ENCODE peak calls at places on chromosomes 7 and 10, in nine cellular contexts. One of them, this sample, is unnamed.

GRCh38 chr7:146232604-146233003 is 116.0 kb downstream of the CNTNAP2 start:
- DNase-seq in esophagus squamous epithelium: no peak
- DNase-seq in heart right ventricle: no peak
- DNase-seq in lung: no peak
- DNase-seq in Peyer's patch: no peak
- DNase-seq in OCI-LY7: no peak
- DNase-seq in WERI-Rb-1: no peak
- DNase-seq in psoas muscle: no peak
- DNase-seq in thoracic aorta: no peak
- DNase-seq in this sample: no peak

GRCh38 chr7:140059288-140060242 is 3.2 kb downstream of the PARP12 start:
- DNase-seq in esophagus squamous epithelium: no peak
- DNase-seq in heart right ventricle: peak
- DNase-seq in lung: peak
- DNase-seq in Peyer's patch: peak
- DNase-seq in OCI-LY7: no peak
- DNase-seq in WERI-Rb-1: no peak
- DNase-seq in psoas muscle: no peak
- DNase-seq in thoracic aorta: peak
- DNase-seq in this sample: peak

GRCh38 chr7:7772385-7772784 is 54.0 kb upstream of the RPA3 start:
- DNase-seq in esophagus squamous epithelium: no peak
- DNase-seq in heart right ventricle: no peak
- DNase-seq in lung: no peak
- DNase-seq in Peyer's patch: no peak
- DNase-seq in OCI-LY7: peak
- DNase-seq in WERI-Rb-1: no peak
- DNase-seq in psoas muscle: no peak
- DNase-seq in thoracic aorta: no peak
- DNase-seq in this sample: peak

GRCh38 chr10:4514445-4515108 is 311.4 kb upstream of the AKR1E2 start:
- DNase-seq in esophagus squamous epithelium: no peak
- DNase-seq in heart right ventricle: peak
- DNase-seq in lung: peak
- DNase-seq in Peyer's patch: peak
- DNase-seq in OCI-LY7: peak
- DNase-seq in WERI-Rb-1: no peak
- DNase-seq in psoas muscle: peak
- DNase-seq in thoracic aorta: no peak
- DNase-seq in this sample: no peak

GRCh38 chr7:105439174-105439893 is 50.6 kb upstream of the SRPK2 start:
- DNase-seq in esophagus squamous epithelium: no peak
- DNase-seq in heart right ventricle: no peak
- DNase-seq in lung: peak
- DNase-seq in Peyer's patch: no peak
- DNase-seq in OCI-LY7: no peak
- DNase-seq in WERI-Rb-1: no peak
- DNase-seq in psoas muscle: no peak
- DNase-seq in thoracic aorta: no peak
- DNase-seq in this sample: peak

GRCh38 chr10:89963446-89964102 is 262.2 kb downstream of the KIF20B start:
- DNase-seq in esophagus squamous epithelium: no peak
- DNase-seq in heart right ventricle: no peak
- DNase-seq in lung: no peak
- DNase-seq in Peyer's patch: no peak
- DNase-seq in OCI-LY7: no peak
- DNase-seq in WERI-Rb-1: no peak
- DNase-seq in psoas muscle: no peak
- DNase-seq in thoracic aorta: no peak
- DNase-seq in this sample: no peak

GRCh38 chr7:105820667-105821066 is 55.7 kb downstream of the ATXN7L1 start:
- DNase-seq in esophagus squamous epithelium: no peak
- DNase-seq in heart right ventricle: no peak
- DNase-seq in lung: no peak
- DNase-seq in Peyer's patch: no peak
- DNase-seq in OCI-LY7: no peak
- DNase-seq in WERI-Rb-1: no peak
- DNase-seq in psoas muscle: no peak
- DNase-seq in thoracic aorta: no peak
- DNase-seq in this sample: no peak

GRCh38 chr10:93542358-93542791 is 24.1 kb upstream of the FFAR4 start:
- DNase-seq in esophagus squamous epithelium: no peak
- DNase-seq in heart right ventricle: peak
- DNase-seq in lung: no peak
- DNase-seq in Peyer's patch: peak
- DNase-seq in OCI-LY7: no peak
- DNase-seq in WERI-Rb-1: peak
- DNase-seq in psoas muscle: peak
- DNase-seq in thoracic aorta: no peak
- DNase-seq in this sample: no peak

GRCh38 chr10:128059915-128060314 is 66.3 kb downstream of the MKI67 start:
- DNase-seq in esophagus squamous epithelium: no peak
- DNase-seq in heart right ventricle: no peak
- DNase-seq in lung: no peak
- DNase-seq in Peyer's patch: no peak
- DNase-seq in OCI-LY7: no peak
- DNase-seq in WERI-Rb-1: no peak
- DNase-seq in psoas muscle: no peak
- DNase-seq in thoracic aorta: no peak
- DNase-seq in this sample: no peak

GRCh38 chr10:128059266-128059850 is 66.9 kb downstream of the MKI67 start:
- DNase-seq in esophagus squamous epithelium: no peak
- DNase-seq in heart right ventricle: no peak
- DNase-seq in lung: no peak
- DNase-seq in Peyer's patch: peak
- DNase-seq in OCI-LY7: no peak
- DNase-seq in WERI-Rb-1: no peak
- DNase-seq in psoas muscle: no peak
- DNase-seq in thoracic aorta: no peak
- DNase-seq in this sample: no peak

GRCh38 chr10:128058746-128059125 is 67.5 kb downstream of the MKI67 start:
- DNase-seq in esophagus squamous epithelium: no peak
- DNase-seq in heart right ventricle: no peak
- DNase-seq in lung: no peak
- DNase-seq in Peyer's patch: peak
- DNase-seq in OCI-LY7: no peak
- DNase-seq in WERI-Rb-1: no peak
- DNase-seq in psoas muscle: no peak
- DNase-seq in thoracic aorta: no peak
- DNase-seq in this sample: no peak

GRCh38 chr10:128061306-128062300 is 64.6 kb downstream of the MKI67 start:
- DNase-seq in esophagus squamous epithelium: no peak
- DNase-seq in heart right ventricle: no peak
- DNase-seq in lung: no peak
- DNase-seq in Peyer's patch: peak
- DNase-seq in OCI-LY7: no peak
- DNase-seq in WERI-Rb-1: no peak
- DNase-seq in psoas muscle: no peak
- DNase-seq in thoracic aorta: no peak
- DNase-seq in this sample: no peak

GRCh38 chr10:128060341-128060851 is 65.8 kb downstream of the MKI67 start:
- DNase-seq in esophagus squamous epithelium: no peak
- DNase-seq in heart right ventricle: no peak
- DNase-seq in lung: no peak
- DNase-seq in Peyer's patch: peak
- DNase-seq in OCI-LY7: no peak
- DNase-seq in WERI-Rb-1: no peak
- DNase-seq in psoas muscle: no peak
- DNase-seq in thoracic aorta: no peak
- DNase-seq in this sample: no peak
- H3K4me3 ChIP-seq in esophagus squamous epithelium: no peak
- H3K4me3 ChIP-seq in heart right ventricle: no peak
- H3K4me3 ChIP-seq in lung: no peak
- H3K4me3 ChIP-seq in Peyer's patch: no peak
- H3K4me3 ChIP-seq in OCI-LY7: no peak
- H3K4me3 ChIP-seq in WERI-Rb-1: no peak
- H3K4me3 ChIP-seq in psoas muscle: no peak
- H3K4me3 ChIP-seq in thoracic aorta: no peak
- H3K4me3 ChIP-seq in this sample: no peak

GRCh38 chr7:69743436-69743835 is 145.2 kb downstream of the AUTS2 start:
- DNase-seq in esophagus squamous epithelium: no peak
- DNase-seq in heart right ventricle: no peak
- DNase-seq in lung: no peak
- DNase-seq in Peyer's patch: no peak
- DNase-seq in OCI-LY7: no peak
- DNase-seq in WERI-Rb-1: no peak
- DNase-seq in psoas muscle: no peak
- DNase-seq in thoracic aorta: no peak
- DNase-seq in this sample: no peak

GRCh38 chr7:69739906-69740545 is 141.8 kb downstream of the AUTS2 start:
- DNase-seq in esophagus squamous epithelium: no peak
- DNase-seq in heart right ventricle: peak
- DNase-seq in lung: no peak
- DNase-seq in Peyer's patch: peak
- DNase-seq in OCI-LY7: peak
- DNase-seq in WERI-Rb-1: peak
- DNase-seq in psoas muscle: peak
- DNase-seq in thoracic aorta: no peak
- DNase-seq in this sample: no peak

GRCh38 chr7:69738396-69738889 is 140.2 kb downstream of the AUTS2 start:
- DNase-seq in esophagus squamous epithelium: no peak
- DNase-seq in heart right ventricle: no peak
- DNase-seq in lung: no peak
- DNase-seq in Peyer's patch: no peak
- DNase-seq in OCI-LY7: peak
- DNase-seq in WERI-Rb-1: peak
- DNase-seq in psoas muscle: no peak
- DNase-seq in thoracic aorta: no peak
- DNase-seq in this sample: no peak

GRCh38 chr7:69739182-69739581 is 140.9 kb downstream of the AUTS2 start:
- DNase-seq in esophagus squamous epithelium: no peak
- DNase-seq in heart right ventricle: no peak
- DNase-seq in lung: no peak
- DNase-seq in Peyer's patch: no peak
- DNase-seq in OCI-LY7: peak
- DNase-seq in WERI-Rb-1: no peak
- DNase-seq in psoas muscle: no peak
- DNase-seq in thoracic aorta: no peak
- DNase-seq in this sample: no peak

GRCh38 chr7:69742237-69742636 is 144.0 kb downstream of the AUTS2 start:
- DNase-seq in esophagus squamous epithelium: no peak
- DNase-seq in heart right ventricle: no peak
- DNase-seq in lung: no peak
- DNase-seq in Peyer's patch: no peak
- DNase-seq in OCI-LY7: no peak
- DNase-seq in WERI-Rb-1: no peak
- DNase-seq in psoas muscle: no peak
- DNase-seq in thoracic aorta: no peak
- DNase-seq in this sample: no peak
- H3K27ac ChIP-seq in esophagus squamous epithelium: no peak
- H3K27ac ChIP-seq in heart right ventricle: no peak
- H3K27ac ChIP-seq in lung: no peak
- H3K27ac ChIP-seq in Peyer's patch: no peak
- H3K27ac ChIP-seq in OCI-LY7: no peak
- H3K27ac ChIP-seq in WERI-Rb-1: no peak
- H3K27ac ChIP-seq in psoas muscle: no peak
- H3K27ac ChIP-seq in thoracic aorta: no peak
- H3K27ac ChIP-seq in this sample: no peak

GRCh38 chr7:94562525-94562924 is 52.9 kb downstream of the CASD1 start:
- DNase-seq in esophagus squamous epithelium: no peak
- DNase-seq in heart right ventricle: no peak
- DNase-seq in lung: no peak
- DNase-seq in Peyer's patch: no peak
- DNase-seq in OCI-LY7: no peak
- DNase-seq in WERI-Rb-1: no peak
- DNase-seq in psoas muscle: no peak
- DNase-seq in thoracic aorta: no peak
- DNase-seq in this sample: no peak

GRCh38 chr7:94571816-94572215 is 62.2 kb downstream of the CASD1 start:
- DNase-seq in esophagus squamous epithelium: no peak
- DNase-seq in heart right ventricle: no peak
- DNase-seq in lung: no peak
- DNase-seq in Peyer's patch: no peak
- DNase-seq in OCI-LY7: no peak
- DNase-seq in WERI-Rb-1: no peak
- DNase-seq in psoas muscle: no peak
- DNase-seq in thoracic aorta: no peak
- DNase-seq in this sample: no peak

GRCh38 chr7:94561841-94562514 is 52.4 kb downstream of the CASD1 start:
- DNase-seq in esophagus squamous epithelium: no peak
- DNase-seq in heart right ventricle: no peak
- DNase-seq in lung: no peak
- DNase-seq in Peyer's patch: no peak
- DNase-seq in OCI-LY7: no peak
- DNase-seq in WERI-Rb-1: no peak
- DNase-seq in psoas muscle: no peak
- DNase-seq in thoracic aorta: no peak
- DNase-seq in this sample: no peak

GRCh38 chr7:94565247-94565894 is 55.8 kb downstream of the CASD1 start:
- DNase-seq in esophagus squamous epithelium: no peak
- DNase-seq in heart right ventricle: no peak
- DNase-seq in lung: no peak
- DNase-seq in Peyer's patch: no peak
- DNase-seq in OCI-LY7: no peak
- DNase-seq in WERI-Rb-1: no peak
- DNase-seq in psoas muscle: no peak
- DNase-seq in thoracic aorta: no peak
- DNase-seq in this sample: no peak

DNA sequence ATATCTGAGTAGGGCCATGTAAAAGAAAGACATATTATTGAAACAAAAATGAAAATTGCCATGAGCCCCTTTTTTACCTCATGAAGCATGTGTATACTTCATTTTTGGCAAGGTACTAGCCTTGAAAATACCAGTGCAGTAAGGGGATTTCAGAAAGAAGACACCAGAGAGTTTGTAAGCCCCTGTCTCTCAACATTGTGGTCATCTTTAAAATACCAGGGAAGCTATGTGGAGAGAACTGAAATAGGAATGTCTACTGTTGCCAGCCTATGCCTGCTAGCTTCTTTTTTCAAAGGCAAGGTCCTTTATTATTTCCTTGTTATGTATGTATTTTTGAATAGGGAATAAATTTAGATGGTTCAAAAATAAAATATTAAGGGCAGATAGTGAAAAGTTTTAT is 57.8 kb downstream of the CASD1 start:
- DNase-seq in esophagus squamous epithelium: no peak
- DNase-seq in heart right ventricle: no peak
- DNase-seq in lung: no peak
- DNase-seq in Peyer's patch: no peak
- DNase-seq in OCI-LY7: no peak
- DNase-seq in WERI-Rb-1: no peak
- DNase-seq in psoas muscle: no peak
- DNase-seq in thoracic aorta: no peak
- DNase-seq in this sample: no peak
- TF ChIP-seq CTCF in esophagus squamous epithelium: no peak
- TF ChIP-seq CTCF in heart right ventricle: no peak
- TF ChIP-seq CTCF in lung: no peak
- TF ChIP-seq CTCF in Peyer's patch: no peak
- TF ChIP-seq CTCF in OCI-LY7: no peak
- TF ChIP-seq CTCF in WERI-Rb-1: no peak
- TF ChIP-seq CTCF in psoas muscle: no peak
- TF ChIP-seq CTCF in thoracic aorta: no peak
- TF ChIP-seq CTCF in this sample: no peak

GRCh38 chr10:110868981-110869380 is 2.7 kb upstream of the PDCD4 start:
- DNase-seq in esophagus squamous epithelium: no peak
- DNase-seq in heart right ventricle: no peak
- DNase-seq in lung: no peak
- DNase-seq in Peyer's patch: peak
- DNase-seq in OCI-LY7: peak
- DNase-seq in WERI-Rb-1: no peak
- DNase-seq in psoas muscle: no peak
- DNase-seq in thoracic aorta: no peak
- DNase-seq in this sample: no peak

GRCh38 chr10:110872145-110872983 is 636 bp downstream of the PDCD4 start:
- DNase-seq in esophagus squamous epithelium: no peak
- DNase-seq in heart right ventricle: peak
- DNase-seq in lung: peak
- DNase-seq in Peyer's patch: peak
- DNase-seq in OCI-LY7: peak
- DNase-seq in WERI-Rb-1: peak
- DNase-seq in psoas muscle: peak
- DNase-seq in thoracic aorta: no peak
- DNase-seq in this sample: peak

GRCh38 chr10:110872984-110873569 is 1.3 kb downstream of the PDCD4 start:
- DNase-seq in esophagus squamous epithelium: no peak
- DNase-seq in heart right ventricle: no peak
- DNase-seq in lung: no peak
- DNase-seq in Peyer's patch: no peak
- DNase-seq in OCI-LY7: no peak
- DNase-seq in WERI-Rb-1: no peak
- DNase-seq in psoas muscle: no peak
- DNase-seq in thoracic aorta: no peak
- DNase-seq in this sample: no peak

GRCh38 chr10:110871236-110872084 is at the start of gene PDCD4:
- DNase-seq in esophagus squamous epithelium: peak
- DNase-seq in heart right ventricle: peak
- DNase-seq in lung: peak
- DNase-seq in Peyer's patch: peak
- DNase-seq in OCI-LY7: peak
- DNase-seq in WERI-Rb-1: peak
- DNase-seq in psoas muscle: peak
- DNase-seq in thoracic aorta: peak
- DNase-seq in this sample: peak

GRCh38 chr10:110870823-110871235 is 899 bp upstream of the PDCD4 start:
- DNase-seq in esophagus squamous epithelium: no peak
- DNase-seq in heart right ventricle: peak
- DNase-seq in lung: no peak
- DNase-seq in Peyer's patch: no peak
- DNase-seq in OCI-LY7: no peak
- DNase-seq in WERI-Rb-1: no peak
- DNase-seq in psoas muscle: peak
- DNase-seq in thoracic aorta: no peak
- DNase-seq in this sample: no peak
- H3K4me3 ChIP-seq in esophagus squamous epithelium: peak
- H3K4me3 ChIP-seq in heart right ventricle: peak
- H3K4me3 ChIP-seq in lung: no peak
- H3K4me3 ChIP-seq in Peyer's patch: peak
- H3K4me3 ChIP-seq in OCI-LY7: peak
- H3K4me3 ChIP-seq in WERI-Rb-1: no peak
- H3K4me3 ChIP-seq in psoas muscle: peak
- H3K4me3 ChIP-seq in thoracic aorta: peak
- H3K4me3 ChIP-seq in this sample: no peak